ENCODE peak calls at places on chromosomes 6 and 20, in six cellular contexts. H, X, Y, L, K and C are unnamed samples.

GRCh38 chr6:84763397-84764331 is 734 bp downstream of the TBX18 start:
- DNase-seq in H (no peak), Y (peak; percentile 39), X (no peak), K (no peak), L (peak; percentile 77), C (no peak)

GRCh38 chr6:45479834-45480696 is 102.3 kb upstream of the SUPT3H start:
- DNase-seq in H (peak; percentile 6), Y (no peak), L (no peak), X (no peak), K (no peak), C (peak; percentile 89)

GRCh38 chr6:38027685-38028373 is 208.3 kb downstream of the ZFAND3 start:
- DNase-seq in L (no peak), Y (no peak), K (no peak), H (no peak), X (no peak), C (peak; percentile 42)

GRCh38 chr20:20411841-20412240 is 43.9 kb downstream of the INSM1 start:
- DNase-seq in X (no peak), L (no peak), Y (no peak), H (no peak), K (no peak), C (no peak)

GRCh38 chr6:4459981-4460380 is 316.2 kb upstream of the CDYL start:
- DNase-seq in H (no peak), X (no peak), K (no peak), Y (no peak), L (no peak), C (no peak)

GRCh38 chr20:13554076-13554475 is 84.7 kb downstream of the TASP1 start:
- DNase-seq in L (no peak), X (no peak), H (no peak), K (no peak), Y (no peak), C (no peak)

GRCh38 chr6:19013011-19013410 is 625.9 kb downstream of the RNF144B start:
- DNase-seq in Y (no peak), H (no peak), X (no peak), L (no peak), K (no peak), C (no peak)

GRCh38 chr20:46651091-46651962 is at the start of gene SLC13A3:
- DNase-seq in H (no peak), X (no peak), K (no peak), Y (no peak), L (no peak), C (no peak)

DNA sequence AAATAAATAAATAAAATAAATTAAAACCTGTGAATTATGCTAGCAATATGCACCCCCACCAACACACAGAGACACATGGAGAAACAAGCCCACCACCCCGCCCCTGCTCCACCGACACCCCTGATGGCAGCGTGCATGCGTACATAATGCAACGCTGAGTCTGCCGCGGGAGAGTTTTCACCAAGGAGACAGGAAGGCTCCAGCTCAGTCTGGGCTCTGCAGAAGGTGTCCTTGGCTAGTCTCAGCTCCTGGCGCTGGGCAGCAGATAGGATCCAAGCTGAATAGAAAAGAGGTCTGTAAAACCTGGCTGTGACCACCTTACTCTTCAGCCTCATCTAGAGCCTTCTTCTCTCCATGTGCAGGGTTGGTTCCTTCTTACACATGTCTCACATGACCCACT is 26.5 kb upstream of the HECA start:
- DNase-seq in Y (no peak), X (no peak), H (peak; percentile 56), K (no peak), L (no peak), C (no peak)
- TF ChIP-seq POLR2A in Y (no peak), X (no peak), H (no peak), K (no peak), L (no peak), C (no peak)

GRCh38 chr6:69867075-69867911 is 937 bp downstream of the COL19A1 start:
- DNase-seq in L (peak; percentile 83), H (peak; percentile 65), X (peak; percentile 93), K (no peak), Y (peak; percentile 33), C (peak; percentile 79)
- TF ChIP-seq CTCF in L (no peak), H (no peak), X (peak; percentile 41), K (no peak), Y (no peak), C (no peak)

GRCh38 chr6:43687079-43687436 is 533 bp downstream of the MRPS18A start:
- DNase-seq in X (no peak), K (no peak), Y (no peak), H (no peak), L (no peak), C (no peak)

GRCh38 chr6:43689421-43689820 is 1.8 kb upstream of the MRPS18A start:
- DNase-seq in L (no peak), Y (no peak), K (no peak), X (no peak), H (no peak), C (no peak)

GRCh38 chr6:43683708-43684455 is 3.7 kb downstream of the MRPS18A start:
- DNase-seq in K (no peak), H (no peak), Y (no peak), X (no peak), L (no peak), C (peak; percentile 58)

GRCh38 chr6:43682724-43683429 is 4.7 kb downstream of the MRPS18A start:
- DNase-seq in H (no peak), K (no peak), X (no peak), L (no peak), Y (no peak), C (no peak)

GRCh38 chr6:43687437-43688347 is at the start of gene MRPS18A:
- DNase-seq in H (peak; percentile 85), K (peak; percentile 83), X (peak; percentile 95), Y (peak; percentile 77), L (peak; percentile 88), C (peak; percentile 84)
- TF ChIP-seq POLR2A in H (no peak), K (peak; percentile 23), X (no peak), Y (peak; percentile 48), L (no peak), C (peak; percentile 76)

GRCh38 chr6:33123732-33124524 is 48.1 kb downstream of the HLA-DPB1 start:
- DNase-seq in H (no peak), K (no peak), L (no peak), Y (no peak), X (no peak), C (peak; percentile 72)
- TF ChIP-seq CTCF in H (peak; percentile 43), K (peak; percentile 14), L (peak; percentile 33), Y (no peak), X (peak; percentile 46), C (peak; percentile 54)

GRCh38 chr6:135851442-135852271 is at the start of gene PDE7B:
- DNase-seq in X (peak; percentile 89), K (peak; percentile 61), H (peak; percentile 84), Y (peak; percentile 75), L (peak; percentile 88), C (peak; percentile 86)
- TF ChIP-seq POLR2A in X (peak; percentile 42), K (peak; percentile 37), H (peak; percentile 84), Y (peak; percentile 55), L (no peak), C (no peak)